ENCODE peak calls at places on chromosomes 13 and 19, in seven cellular contexts. One of them, this sample, is unnamed.

GRCh38 chr19:28436320-28436719 is 776.6 kb downstream of the UQCRFS1 start:
- DNase-seq in tibial nerve: no peak
- DNase-seq in NB4: no peak
- DNase-seq in GM12892: no peak
- DNase-seq in lower leg skin: no peak
- DNase-seq in IMR-90: no peak
- DNase-seq in uterus: no peak
- DNase-seq in this sample: no peak

GRCh38 chr19:14440049-14440448 is 6.9 kb downstream of the PKN1 start:
- DNase-seq in lower leg skin: peak
- DNase-seq in uterus: no peak
- DNase-seq in IMR-90: no peak
- DNase-seq in tibial nerve: peak
- DNase-seq in GM12892: peak
- DNase-seq in NB4: peak
- DNase-seq in this sample: no peak

GRCh38 chr19:35693835-35694599 is 10.3 kb upstream of the ZBTB32 start:
- DNase-seq in IMR-90: peak
- DNase-seq in uterus: peak
- DNase-seq in NB4: peak
- DNase-seq in lower leg skin: peak
- DNase-seq in tibial nerve: peak
- DNase-seq in GM12892: peak
- DNase-seq in this sample: peak

GRCh38 chr13:99398071-99398470 is 90.9 kb upstream of the GPR183 start:
- DNase-seq in tibial nerve: no peak
- DNase-seq in NB4: no peak
- DNase-seq in uterus: no peak
- DNase-seq in GM12892: no peak
- DNase-seq in lower leg skin: no peak
- DNase-seq in IMR-90: no peak
- DNase-seq in this sample: no peak

GRCh38 chr13:86633346-86633745 is 834.1 kb upstream of the SLITRK6 start:
- DNase-seq in IMR-90: no peak
- DNase-seq in lower leg skin: no peak
- DNase-seq in NB4: no peak
- DNase-seq in GM12892: no peak
- DNase-seq in tibial nerve: no peak
- DNase-seq in uterus: no peak
- DNase-seq in this sample: no peak

GRCh38 chr13:112777637-112778406 is 88.0 kb downstream of the ATP11A start:
- DNase-seq in NB4: no peak
- DNase-seq in IMR-90: no peak
- DNase-seq in tibial nerve: no peak
- DNase-seq in uterus: peak
- DNase-seq in lower leg skin: no peak
- DNase-seq in GM12892: no peak
- DNase-seq in this sample: no peak

GRCh38 chr19:30074741-30075460 is 132.9 kb downstream of the URI1 start:
- DNase-seq in lower leg skin: no peak
- DNase-seq in uterus: no peak
- DNase-seq in tibial nerve: no peak
- DNase-seq in NB4: no peak
- DNase-seq in IMR-90: no peak
- DNase-seq in GM12892: no peak
- DNase-seq in this sample: no peak

GRCh38 chr13:27909378-27909777 is 10.4 kb upstream of the PDX1 start:
- DNase-seq in GM12892: no peak
- DNase-seq in NB4: no peak
- DNase-seq in uterus: no peak
- DNase-seq in IMR-90: no peak
- DNase-seq in lower leg skin: no peak
- DNase-seq in tibial nerve: no peak
- DNase-seq in this sample: no peak

GRCh38 chr19:57103573-57104277 is 16.1 kb upstream of the USP29 start:
- DNase-seq in IMR-90: peak
- DNase-seq in GM12892: no peak
- DNase-seq in uterus: peak
- DNase-seq in lower leg skin: peak
- DNase-seq in tibial nerve: peak
- DNase-seq in NB4: peak
- DNase-seq in this sample: peak

GRCh38 chr13:43273362-43273761 is 250.0 kb downstream of the DNAJC15 start:
- DNase-seq in NB4: no peak
- DNase-seq in tibial nerve: no peak
- DNase-seq in lower leg skin: no peak
- DNase-seq in GM12892: no peak
- DNase-seq in IMR-90: peak
- DNase-seq in uterus: no peak
- DNase-seq in this sample: no peak

GRCh38 chr13:64924401-64924800 is 2305.7 kb downstream of the PCDH9 start:
- DNase-seq in tibial nerve: no peak
- DNase-seq in NB4: no peak
- DNase-seq in uterus: no peak
- DNase-seq in lower leg skin: no peak
- DNase-seq in IMR-90: no peak
- DNase-seq in GM12892: no peak
- DNase-seq in this sample: no peak
- TF ChIP-seq POLR2A in tibial nerve: no peak
- TF ChIP-seq POLR2A in NB4: no peak
- TF ChIP-seq POLR2A in uterus: no peak
- TF ChIP-seq POLR2A in lower leg skin: no peak
- TF ChIP-seq POLR2A in IMR-90: no peak
- TF ChIP-seq POLR2A in GM12892: no peak
- TF ChIP-seq POLR2A in this sample: no peak

GRCh38 chr19:1156305-1156801 is 17.7 kb downstream of the SBNO2 start:
- DNase-seq in lower leg skin: no peak
- DNase-seq in uterus: peak
- DNase-seq in NB4: no peak
- DNase-seq in IMR-90: no peak
- DNase-seq in GM12892: no peak
- DNase-seq in tibial nerve: no peak
- DNase-seq in this sample: no peak
- TF ChIP-seq POLR2A in lower leg skin: no peak
- TF ChIP-seq POLR2A in uterus: no peak
- TF ChIP-seq POLR2A in NB4: no peak
- TF ChIP-seq POLR2A in IMR-90: no peak
- TF ChIP-seq POLR2A in GM12892: no peak
- TF ChIP-seq POLR2A in tibial nerve: no peak
- TF ChIP-seq POLR2A in this sample: no peak

GRCh38 chr19:7887408-7888144 is 734 bp upstream of the LRRC8E start:
- DNase-seq in lower leg skin: no peak
- DNase-seq in NB4: no peak
- DNase-seq in GM12892: no peak
- DNase-seq in tibial nerve: no peak
- DNase-seq in IMR-90: no peak
- DNase-seq in uterus: no peak
- DNase-seq in this sample: no peak

GRCh38 chr19:7883796-7884570 is 4.3 kb upstream of the LRRC8E start:
- DNase-seq in GM12892: no peak
- DNase-seq in uterus: no peak
- DNase-seq in NB4: peak
- DNase-seq in tibial nerve: no peak
- DNase-seq in IMR-90: peak
- DNase-seq in lower leg skin: no peak
- DNase-seq in this sample: no peak

GRCh38 chr19:7888826-7889217 is 512 bp downstream of the LRRC8E start:
- DNase-seq in GM12892: no peak
- DNase-seq in uterus: no peak
- DNase-seq in NB4: no peak
- DNase-seq in lower leg skin: no peak
- DNase-seq in tibial nerve: no peak
- DNase-seq in IMR-90: no peak
- DNase-seq in this sample: no peak

GRCh38 chr19:7885818-7886217 is 2.5 kb upstream of the LRRC8E start:
- DNase-seq in IMR-90: no peak
- DNase-seq in GM12892: no peak
- DNase-seq in lower leg skin: no peak
- DNase-seq in NB4: no peak
- DNase-seq in tibial nerve: no peak
- DNase-seq in uterus: no peak
- DNase-seq in this sample: no peak

DNA sequence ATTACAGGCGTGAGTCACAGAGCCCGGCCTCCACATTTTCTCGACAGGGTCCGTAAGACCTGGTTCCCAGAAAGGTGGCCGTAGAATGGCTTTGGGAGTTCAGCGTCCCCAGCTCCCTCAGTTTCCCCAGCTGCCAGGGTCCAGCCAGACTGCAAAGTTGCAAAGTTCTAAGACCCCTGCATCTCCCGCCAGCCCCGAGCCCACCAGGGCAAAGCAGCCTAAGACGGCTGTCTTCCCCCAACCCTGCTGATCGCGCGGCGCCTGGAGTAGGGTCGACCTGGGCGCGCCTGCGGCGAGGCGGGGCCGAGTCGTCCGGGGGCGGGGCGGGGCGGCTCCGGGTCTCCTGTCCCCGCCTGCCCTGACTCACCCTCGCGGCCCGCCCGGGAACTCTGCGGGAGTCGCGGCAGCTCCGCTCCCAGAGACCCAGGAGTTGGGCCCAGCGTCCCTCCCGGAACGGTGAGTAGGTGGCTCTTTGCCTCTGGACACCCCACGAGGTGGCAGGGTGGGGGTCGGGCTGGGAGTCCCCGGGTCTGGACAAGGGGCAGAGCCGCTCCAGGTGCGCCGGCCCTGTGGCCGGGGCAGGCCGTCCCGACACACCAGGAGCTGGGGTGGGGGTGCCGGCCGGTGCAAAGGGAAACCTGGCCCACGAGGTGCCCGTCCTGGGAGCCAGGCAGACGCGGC is at the start of gene LRRC8E:
- DNase-seq in GM12892: no peak
- DNase-seq in NB4: peak
- DNase-seq in uterus: no peak
- DNase-seq in IMR-90: peak
- DNase-seq in lower leg skin: no peak
- DNase-seq in tibial nerve: no peak
- DNase-seq in this sample: peak
- TF ChIP-seq POLR2A in GM12892: no peak
- TF ChIP-seq POLR2A in NB4: no peak
- TF ChIP-seq POLR2A in uterus: no peak
- TF ChIP-seq POLR2A in IMR-90: peak
- TF ChIP-seq POLR2A in lower leg skin: no peak
- TF ChIP-seq POLR2A in tibial nerve: no peak
- TF ChIP-seq POLR2A in this sample: peak

GRCh38 chr19:18397242-18398202 is at the start of gene LRRC25:
- DNase-seq in tibial nerve: peak
- DNase-seq in NB4: peak
- DNase-seq in IMR-90: no peak
- DNase-seq in lower leg skin: no peak
- DNase-seq in GM12892: no peak
- DNase-seq in uterus: no peak
- DNase-seq in this sample: no peak
- TF ChIP-seq POLR2A in tibial nerve: no peak
- TF ChIP-seq POLR2A in NB4: no peak
- TF ChIP-seq POLR2A in IMR-90: no peak
- TF ChIP-seq POLR2A in lower leg skin: no peak
- TF ChIP-seq POLR2A in GM12892: peak
- TF ChIP-seq POLR2A in uterus: no peak
- TF ChIP-seq POLR2A in this sample: no peak

DNA sequence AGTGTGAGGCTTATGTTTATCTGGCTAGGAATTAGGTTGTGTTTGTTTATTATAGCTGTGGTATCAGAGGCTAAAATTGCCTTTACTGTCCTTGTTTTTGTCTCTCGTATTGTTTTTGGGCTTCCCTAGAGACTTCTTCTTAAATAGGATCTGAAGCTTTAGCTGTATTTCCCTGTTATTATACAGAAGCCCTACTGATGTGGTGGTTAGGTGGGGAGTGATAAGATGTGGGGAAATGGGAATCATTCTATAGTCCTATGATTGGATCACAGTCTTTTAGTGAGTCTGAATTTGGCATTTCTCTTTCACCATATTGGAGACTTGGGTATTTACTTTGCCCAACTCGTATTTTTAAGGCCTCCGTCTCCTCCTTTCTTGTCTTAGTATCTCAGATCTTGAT is 8.3 kb upstream of the KL start:
- DNase-seq in IMR-90: no peak
- DNase-seq in NB4: no peak
- DNase-seq in lower leg skin: no peak
- DNase-seq in tibial nerve: no peak
- DNase-seq in uterus: no peak
- DNase-seq in GM12892: no peak
- DNase-seq in this sample: no peak
- TF ChIP-seq POLR2A in IMR-90: no peak
- TF ChIP-seq POLR2A in NB4: no peak
- TF ChIP-seq POLR2A in lower leg skin: no peak
- TF ChIP-seq POLR2A in tibial nerve: no peak
- TF ChIP-seq POLR2A in uterus: no peak
- TF ChIP-seq POLR2A in GM12892: no peak
- TF ChIP-seq POLR2A in this sample: no peak

DNA sequence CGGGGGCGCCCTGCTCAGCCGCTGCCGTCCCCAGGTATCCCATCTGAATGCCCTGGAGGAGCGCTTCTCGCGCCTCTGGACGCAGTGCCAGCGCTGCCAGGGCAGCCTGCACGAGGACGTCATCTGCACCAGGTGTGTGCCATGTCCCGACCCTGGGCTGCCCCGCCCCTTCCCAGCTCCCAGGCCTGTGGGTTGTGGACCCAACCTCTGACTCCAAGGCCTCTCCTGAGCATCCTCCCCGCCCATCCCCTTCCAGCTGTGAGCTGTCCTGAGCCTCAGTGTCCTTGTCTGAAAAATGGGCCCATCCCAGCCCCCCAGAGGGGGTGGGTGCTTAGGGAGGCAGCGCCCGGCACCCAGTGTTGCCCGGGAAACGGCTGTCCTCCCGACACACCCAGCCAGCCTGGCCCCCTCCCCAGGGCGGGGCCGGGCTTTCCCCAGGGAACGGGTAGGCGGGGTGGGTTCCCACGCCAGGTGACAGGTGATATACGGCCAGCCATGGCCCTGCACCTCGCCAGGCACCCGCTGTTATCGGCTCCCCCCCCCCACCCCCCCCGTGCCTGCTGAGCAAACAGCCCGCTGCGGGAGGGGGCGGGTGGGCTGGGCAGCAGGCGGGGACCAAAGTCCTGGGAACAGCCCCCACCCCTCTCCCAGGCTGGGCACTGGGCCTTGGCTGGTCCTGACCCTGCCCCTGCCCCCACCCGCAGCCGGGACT is 1.4 kb upstream of the SPIB start:
- DNase-seq in uterus: no peak
- DNase-seq in NB4: no peak
- DNase-seq in lower leg skin: no peak
- DNase-seq in IMR-90: no peak
- DNase-seq in GM12892: no peak
- DNase-seq in tibial nerve: no peak
- DNase-seq in this sample: no peak
- TF ChIP-seq POLR2A in uterus: no peak
- TF ChIP-seq POLR2A in NB4: no peak
- TF ChIP-seq POLR2A in lower leg skin: no peak
- TF ChIP-seq POLR2A in IMR-90: no peak
- TF ChIP-seq POLR2A in GM12892: no peak
- TF ChIP-seq POLR2A in tibial nerve: no peak
- TF ChIP-seq POLR2A in this sample: no peak